ENCODE peak calls at places on chromosome 18, in eight cellular contexts. One of them, this sample, is unnamed.

GRCh38 chr18:48034651-48035555 is 104.4 kb upstream of the SMAD2 start:
- DNase-seq in NCI-H2171 treated with DMSO at 0.1 percent for 48 hours: no peak
- DNase-seq in ACHN: no peak
- DNase-seq in stimulated activated CD4-positive, alpha-beta T cell treated with anti-CD3 and anti-CD28 coated beads, Interleukin-1b, Interleukin-23, amount 100 ng/mL, for 48 hours: no peak
- DNase-seq in mucosa of gallbladder: no peak
- DNase-seq in DMS153: no peak
- DNase-seq in naive B cell: no peak
- DNase-seq in hypothalamus: no peak
- DNase-seq in this sample: no peak

GRCh38 chr18:70235478-70235877 is 30.0 kb upstream of the RTTN start:
- DNase-seq in NCI-H2171 treated with DMSO at 0.1 percent for 48 hours: no peak
- DNase-seq in ACHN: no peak
- DNase-seq in stimulated activated CD4-positive, alpha-beta T cell treated with anti-CD3 and anti-CD28 coated beads, Interleukin-1b, Interleukin-23, amount 100 ng/mL, for 48 hours: no peak
- DNase-seq in mucosa of gallbladder: no peak
- DNase-seq in DMS153: no peak
- DNase-seq in naive B cell: no peak
- DNase-seq in hypothalamus: no peak
- DNase-seq in this sample: no peak

GRCh38 chr18:9803698-9804516 is 81.9 kb upstream of the TXNDC2 start:
- DNase-seq in NCI-H2171 treated with DMSO at 0.1 percent for 48 hours: peak
- DNase-seq in ACHN: no peak
- DNase-seq in stimulated activated CD4-positive, alpha-beta T cell treated with anti-CD3 and anti-CD28 coated beads, Interleukin-1b, Interleukin-23, amount 100 ng/mL, for 48 hours: no peak
- DNase-seq in mucosa of gallbladder: no peak
- DNase-seq in DMS153: no peak
- DNase-seq in naive B cell: no peak
- DNase-seq in hypothalamus: no peak
- DNase-seq in this sample: no peak

GRCh38 chr18:51070545-51070944 is 40.5 kb downstream of the SMAD4 start:
- DNase-seq in NCI-H2171 treated with DMSO at 0.1 percent for 48 hours: no peak
- DNase-seq in ACHN: peak
- DNase-seq in stimulated activated CD4-positive, alpha-beta T cell treated with anti-CD3 and anti-CD28 coated beads, Interleukin-1b, Interleukin-23, amount 100 ng/mL, for 48 hours: peak
- DNase-seq in mucosa of gallbladder: no peak
- DNase-seq in DMS153: no peak
- DNase-seq in naive B cell: no peak
- DNase-seq in hypothalamus: no peak
- DNase-seq in this sample: no peak

GRCh38 chr18:31738460-31739407 is 21.9 kb downstream of the SLC25A52 start:
- DNase-seq in NCI-H2171 treated with DMSO at 0.1 percent for 48 hours: no peak
- DNase-seq in ACHN: no peak
- DNase-seq in stimulated activated CD4-positive, alpha-beta T cell treated with anti-CD3 and anti-CD28 coated beads, Interleukin-1b, Interleukin-23, amount 100 ng/mL, for 48 hours: no peak
- DNase-seq in mucosa of gallbladder: no peak
- DNase-seq in DMS153: no peak
- DNase-seq in naive B cell: no peak
- DNase-seq in hypothalamus: no peak
- DNase-seq in this sample: no peak

GRCh38 chr18:36851202-36851590 is 22.3 kb downstream of the KIAA1328 start:
- DNase-seq in NCI-H2171 treated with DMSO at 0.1 percent for 48 hours: no peak
- DNase-seq in ACHN: no peak
- DNase-seq in stimulated activated CD4-positive, alpha-beta T cell treated with anti-CD3 and anti-CD28 coated beads, Interleukin-1b, Interleukin-23, amount 100 ng/mL, for 48 hours: no peak
- DNase-seq in mucosa of gallbladder: no peak
- DNase-seq in DMS153: no peak
- DNase-seq in naive B cell: no peak
- DNase-seq in hypothalamus: no peak
- DNase-seq in this sample: no peak

GRCh38 chr18:2400701-2401191 is 170.6 kb downstream of the METTL4 start:
- DNase-seq in NCI-H2171 treated with DMSO at 0.1 percent for 48 hours: no peak
- DNase-seq in ACHN: no peak
- DNase-seq in stimulated activated CD4-positive, alpha-beta T cell treated with anti-CD3 and anti-CD28 coated beads, Interleukin-1b, Interleukin-23, amount 100 ng/mL, for 48 hours: no peak
- DNase-seq in mucosa of gallbladder: no peak
- DNase-seq in DMS153: no peak
- DNase-seq in naive B cell: no peak
- DNase-seq in hypothalamus: no peak
- DNase-seq in this sample: no peak

GRCh38 chr18:75282746-75283145 is 72.1 kb downstream of the TSHZ1 start:
- DNase-seq in NCI-H2171 treated with DMSO at 0.1 percent for 48 hours: no peak
- DNase-seq in ACHN: no peak
- DNase-seq in stimulated activated CD4-positive, alpha-beta T cell treated with anti-CD3 and anti-CD28 coated beads, Interleukin-1b, Interleukin-23, amount 100 ng/mL, for 48 hours: no peak
- DNase-seq in mucosa of gallbladder: no peak
- DNase-seq in DMS153: no peak
- DNase-seq in naive B cell: no peak
- DNase-seq in hypothalamus: no peak
- DNase-seq in this sample: no peak

GRCh38 chr18:8744656-8745055 is 39.3 kb downstream of the MTCL1 start:
- DNase-seq in NCI-H2171 treated with DMSO at 0.1 percent for 48 hours: peak
- DNase-seq in ACHN: no peak
- DNase-seq in stimulated activated CD4-positive, alpha-beta T cell treated with anti-CD3 and anti-CD28 coated beads, Interleukin-1b, Interleukin-23, amount 100 ng/mL, for 48 hours: no peak
- DNase-seq in mucosa of gallbladder: no peak
- DNase-seq in DMS153: no peak
- DNase-seq in naive B cell: no peak
- DNase-seq in hypothalamus: no peak
- DNase-seq in this sample: no peak

GRCh38 chr18:45423664-45424063 is 191.6 kb upstream of the SLC14A2 start:
- DNase-seq in NCI-H2171 treated with DMSO at 0.1 percent for 48 hours: peak
- DNase-seq in ACHN: no peak
- DNase-seq in stimulated activated CD4-positive, alpha-beta T cell treated with anti-CD3 and anti-CD28 coated beads, Interleukin-1b, Interleukin-23, amount 100 ng/mL, for 48 hours: no peak
- DNase-seq in mucosa of gallbladder: no peak
- DNase-seq in DMS153: peak
- DNase-seq in naive B cell: no peak
- DNase-seq in hypothalamus: no peak
- DNase-seq in this sample: peak

GRCh38 chr18:49237031-49237430 is 223.4 kb downstream of the DYM start:
- DNase-seq in NCI-H2171 treated with DMSO at 0.1 percent for 48 hours: no peak
- DNase-seq in ACHN: no peak
- DNase-seq in stimulated activated CD4-positive, alpha-beta T cell treated with anti-CD3 and anti-CD28 coated beads, Interleukin-1b, Interleukin-23, amount 100 ng/mL, for 48 hours: no peak
- DNase-seq in mucosa of gallbladder: no peak
- DNase-seq in DMS153: no peak
- DNase-seq in naive B cell: no peak
- DNase-seq in hypothalamus: no peak
- DNase-seq in this sample: no peak

GRCh38 chr18:75086494-75087034 is 122.4 kb downstream of the PTGR3 start:
- DNase-seq in NCI-H2171 treated with DMSO at 0.1 percent for 48 hours: no peak
- DNase-seq in ACHN: no peak
- DNase-seq in stimulated activated CD4-positive, alpha-beta T cell treated with anti-CD3 and anti-CD28 coated beads, Interleukin-1b, Interleukin-23, amount 100 ng/mL, for 48 hours: no peak
- DNase-seq in mucosa of gallbladder: no peak
- DNase-seq in DMS153: no peak
- DNase-seq in naive B cell: no peak
- DNase-seq in hypothalamus: no peak
- DNase-seq in this sample: no peak

GRCh38 chr18:22391571-22392359 is 25.9 kb downstream of the CTAGE1 start:
- DNase-seq in NCI-H2171 treated with DMSO at 0.1 percent for 48 hours: no peak
- DNase-seq in ACHN: peak
- DNase-seq in stimulated activated CD4-positive, alpha-beta T cell treated with anti-CD3 and anti-CD28 coated beads, Interleukin-1b, Interleukin-23, amount 100 ng/mL, for 48 hours: peak
- DNase-seq in mucosa of gallbladder: no peak
- DNase-seq in DMS153: peak
- DNase-seq in naive B cell: no peak
- DNase-seq in hypothalamus: no peak
- DNase-seq in this sample: no peak

GRCh38 chr18:50560681-50561629 is 1.1 kb downstream of the MAPK4 start:
- DNase-seq in NCI-H2171 treated with DMSO at 0.1 percent for 48 hours: peak
- DNase-seq in ACHN: no peak
- DNase-seq in stimulated activated CD4-positive, alpha-beta T cell treated with anti-CD3 and anti-CD28 coated beads, Interleukin-1b, Interleukin-23, amount 100 ng/mL, for 48 hours: no peak
- DNase-seq in mucosa of gallbladder: no peak
- DNase-seq in DMS153: no peak
- DNase-seq in naive B cell: no peak
- DNase-seq in hypothalamus: no peak
- DNase-seq in this sample: no peak

This sample was measured in NCI-H2107.